ENCODE peak calls at places on chromosomes 4 and X, in five cellular contexts. N is A549, F is K562, M is IMR-90, B is HepG2. J is an unnamed sample.

GRCh38 chrX:70455366-70456202 is 10.9 kb downstream of the DLG3 start:
- DNase-seq in F (no peak), M (no peak), B (no peak), N (no peak), J (peak)

GRCh38 chr4:87525636-87526035 is 3.5 kb downstream of the SPARCL1 start:
- DNase-seq in M (peak), N (no peak), B (no peak), F (no peak), J (no peak)

GRCh38 chrX:70092247-70092646 is 30.0 kb downstream of the OTUD6A start:
- DNase-seq in N (no peak), F (no peak), B (no peak), M (no peak), J (no peak)

GRCh38 chr4:122652379-122652778 is 31.5 kb upstream of the IL21 start:
- DNase-seq in M (peak), N (peak), B (peak), F (peak), J (no peak)

GRCh38 chr4:176210101-176210500 is 14.7 kb upstream of the SPATA4 start:
- DNase-seq in B (no peak), N (no peak), M (no peak), F (no peak), J (no peak)

GRCh38 chrX:152635941-152636340 is 1.8 kb upstream of the GABRQ start:
- DNase-seq in N (peak), B (peak), M (peak), F (peak), J (peak)

GRCh38 chr4:146252941-146253340 is 38.6 kb downstream of the REELD1 start:
- DNase-seq in M (no peak), B (peak), N (no peak), F (no peak), J (no peak)

GRCh38 chr4:13455411-13455810 is 28.7 kb downstream of the RAB28 start:
- DNase-seq in N (no peak), B (no peak), M (peak), F (no peak), J (no peak)

GRCh38 chr4:176274441-176274840 is 5.4 kb upstream of the ASB5 start:
- DNase-seq in B (no peak), N (no peak), F (no peak), M (no peak), J (no peak)

GRCh38 chr4:42655921-42656735 is 777 bp downstream of the ATP8A1 start:
- DNase-seq in N (peak), F (no peak), M (no peak), B (peak), J (no peak)

GRCh38 chr4:42339935-42340406 is 57.3 kb upstream of the SHISA3 start:
- DNase-seq in B (no peak), N (no peak), F (no peak), M (peak), J (no peak)

GRCh38 chr4:105207386-105207785 is 60.7 kb downstream of the TET2 start:
- DNase-seq in B (no peak), F (no peak), M (no peak), N (no peak), J (no peak)

GRCh38 chrX:77442728-77443127 is 4.5 kb upstream of the FGF16 start:
- DNase-seq in M (peak), F (no peak), N (peak), B (peak), J (no peak)

GRCh38 chr4:23844961-23845360 is 44.9 kb downstream of the PPARGC1A start:
- DNase-seq in B (no peak), M (no peak), F (no peak), N (no peak), J (no peak)

GRCh38 chr4:142404191-142404611 is 441.9 kb downstream of the INPP4B start:
- DNase-seq in N (peak), F (no peak), B (no peak), M (peak), J (no peak)

GRCh38 chr4:152728343-152728742 is 48.5 kb upstream of the TMEM154 start:
- DNase-seq in M (no peak), B (no peak), F (no peak), N (no peak), J (no peak)

GRCh38 chrX:112863850-112864249 is 23.2 kb upstream of the AMOT start:
- DNase-seq in M (no peak), N (no peak), B (no peak), F (no peak), J (no peak)

GRCh38 chr4:142818009-142818408 is 28.1 kb downstream of the INPP4B start:
- DNase-seq in N (no peak), F (no peak), B (no peak), M (peak), J (no peak)

GRCh38 chr4:110620352-110621327 is 2.2 kb downstream of the PITX2 start:
- DNase-seq in M (no peak), N (no peak), B (no peak), F (no peak), J (no peak)

GRCh38 chr4:95124906-95125504 is 367.2 kb downstream of the BMPR1B start:
- DNase-seq in B (peak), N (peak), F (peak), M (peak), J (peak)

GRCh38 chrX:119208401-119209057 is 27.6 kb upstream of the PGRMC1 start:
- DNase-seq in M (no peak), N (no peak), F (no peak), B (no peak), J (no peak)

GRCh38 chr4:1987721-1988326 is 20.9 kb downstream of the NELFA start:
- DNase-seq in F (no peak), M (no peak), B (no peak), N (no peak), J (no peak)

GRCh38 chr4:683982-684571 is 4.9 kb downstream of the SLC49A3 start:
- DNase-seq in F (peak), N (no peak), M (peak), B (peak), J (peak)

GRCh38 chr4:7323872-7324650 is 110.7 kb downstream of the PSAPL1 start:
- DNase-seq in M (no peak), N (peak), F (peak), B (peak), J (no peak)

GRCh38 chrX:102658551-102658950 is 7.3 kb downstream of the GPRASP1 start:
- DNase-seq in F (no peak), N (no peak), M (no peak), B (peak), J (no peak)

GRCh38 chr4:16721618-16722291 is 176.7 kb downstream of the LDB2 start:
- DNase-seq in F (peak), M (peak), N (no peak), B (peak), J (no peak)

GRCh38 chr4:33739886-33740285 is 2504.4 kb downstream of the ARAP2 start:
- DNase-seq in F (no peak), N (no peak), M (no peak), B (no peak), J (no peak)

GRCh38 chrX:103792916-103793540 is 16.4 kb downstream of the PLP1 start:
- DNase-seq in N (no peak), F (no peak), M (peak), B (no peak), J (no peak)

GRCh38 chrX:106862972-106863688 is 40.0 kb downstream of the RIPPLY1 start:
- DNase-seq in B (peak), N (peak), F (peak), M (peak), J (peak)

GRCh38 chr4:118941149-118941548 is 52.5 kb downstream of the SYNPO2 start:
- DNase-seq in N (no peak), M (peak), F (no peak), B (peak), J (no peak)

GRCh38 chr4:39114436-39114835 is 52.4 kb downstream of the KLHL5 start:
- DNase-seq in F (no peak), M (peak), B (no peak), N (no peak), J (no peak)

GRCh38 chrX:53190363-53190960 is 34.5 kb downstream of the KDM5C start:
- DNase-seq in B (no peak), F (peak), M (no peak), N (no peak), J (no peak)

GRCh38 chr4:102564399-102564921 is 63.3 kb downstream of the NFKB1 start:
- DNase-seq in B (no peak), F (no peak), M (peak), N (no peak), J (no peak)

DNA sequence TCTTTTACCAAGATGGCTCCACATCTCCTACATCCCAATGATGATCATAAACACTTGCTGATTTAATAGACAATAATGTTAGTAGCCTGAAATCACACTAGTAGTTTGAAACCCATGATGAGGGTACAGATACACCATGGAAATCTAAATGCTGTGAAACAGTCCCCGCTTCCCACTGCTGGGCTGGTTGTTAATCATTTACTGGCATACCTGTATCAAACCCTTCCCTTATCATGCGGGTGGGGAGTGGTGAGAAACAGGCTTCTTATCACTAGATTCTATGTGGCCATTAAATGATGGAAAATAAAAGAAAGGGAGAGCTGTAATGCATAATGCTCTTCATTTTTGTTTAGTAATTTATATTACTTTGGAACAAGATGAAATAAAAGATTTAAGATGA is 21.9 kb downstream of the MAOA start:
- DNase-seq in M (no peak), N (no peak), F (no peak), B (no peak), J (no peak)
- TF ChIP-seq MAFK in M (no peak), N (no peak), F (no peak), B (no peak), J (no peak)

DNA sequence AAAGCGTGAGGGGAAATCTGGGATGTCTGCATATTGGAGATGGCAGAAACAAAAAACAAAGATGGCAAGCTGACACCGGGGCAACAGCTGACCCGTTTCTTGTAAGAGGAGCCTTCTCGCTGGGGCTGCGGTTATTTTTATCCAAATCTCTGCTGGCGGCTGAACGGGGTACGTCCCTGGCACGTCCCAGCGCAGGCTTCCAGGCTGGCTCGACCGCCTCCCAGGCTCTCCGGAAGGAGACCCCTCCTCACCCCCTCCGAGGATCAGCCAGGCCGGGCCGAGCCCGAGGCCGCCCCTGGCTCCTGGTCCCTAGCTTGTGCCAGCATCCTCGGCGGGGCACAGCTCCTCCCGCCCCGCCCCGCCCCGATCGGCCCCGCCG is 380 bp downstream of the SGCB start:
- DNase-seq in F (no peak), N (peak), M (peak), B (no peak), J (peak)
- TF ChIP-seq MAFK in F (no peak), N (no peak), M (no peak), B (no peak), J (no peak)

GRCh38 chr4:10019521-10020051 is 1.7 kb downstream of the SLC2A9 start:
- DNase-seq in B (no peak), F (no peak), N (no peak), M (no peak), J (no peak)

GRCh38 chr4:10020106-10020505 is 1.2 kb downstream of the SLC2A9 start:
- DNase-seq in N (no peak), F (no peak), B (no peak), M (no peak), J (no peak)

GRCh38 chr4:10022346-10023049 is 1.2 kb upstream of the SLC2A9 start:
- DNase-seq in F (no peak), N (no peak), M (no peak), B (no peak), J (no peak)

GRCh38 chr4:10023050-10023419 is 1.7 kb upstream of the SLC2A9 start:
- DNase-seq in N (no peak), F (no peak), M (no peak), B (no peak), J (no peak)

DNA sequence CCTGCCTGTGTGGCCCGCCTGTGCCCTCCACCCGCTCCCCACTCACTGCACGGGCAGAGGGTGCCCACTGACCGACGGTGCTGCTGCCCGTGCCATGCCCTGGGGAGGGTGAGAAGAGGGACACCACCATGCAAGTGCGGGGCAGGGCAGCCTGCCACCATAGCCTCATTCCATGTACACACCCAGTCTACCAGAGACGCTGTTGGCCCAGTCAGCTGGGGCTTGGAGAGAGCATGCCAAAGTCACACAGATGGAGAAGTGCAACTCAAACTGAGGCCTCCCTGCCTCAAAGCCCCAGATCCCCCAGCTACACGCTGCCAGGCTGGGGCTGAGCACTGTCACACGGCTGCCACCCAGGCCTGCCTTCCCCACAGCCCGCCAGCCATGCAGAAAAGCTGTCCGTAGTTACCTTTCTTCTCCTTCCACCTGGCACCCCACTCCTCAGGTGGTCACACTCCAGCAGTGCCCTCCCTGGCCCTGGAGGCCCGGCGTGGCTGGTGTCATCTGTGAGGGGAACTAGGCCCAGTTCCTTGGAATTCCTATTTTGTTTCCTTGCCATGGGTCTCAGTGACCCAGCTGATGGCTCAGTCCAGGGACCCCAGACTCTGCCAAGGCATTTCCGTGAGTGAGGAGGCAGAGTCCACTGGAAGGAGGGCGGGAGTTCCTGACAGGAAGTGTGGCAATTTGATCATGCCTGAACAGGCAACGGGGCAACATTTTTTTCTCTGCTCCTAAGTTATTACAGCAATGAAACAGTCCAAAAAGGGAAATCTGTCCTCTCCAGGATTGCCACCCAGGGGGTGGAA is at the start of gene SLC2A9:
- DNase-seq in N (no peak), B (peak), F (no peak), M (no peak), J (no peak)
- TF ChIP-seq MAFK in N (no peak), B (no peak), F (no peak), M (no peak), J (no peak)

GRCh38 chr4:154626793-154627484 is 14.5 kb upstream of the FGG start:
- DNase-seq in B (peak), N (peak), F (peak), M (peak), J (peak)
- TF ChIP-seq MAFK in B (no peak), N (no peak), F (no peak), M (no peak), J (no peak)

GRCh38 chr4:93448691-93449293 is 379.8 kb upstream of the ATOH1 start:
- DNase-seq in F (no peak), B (no peak), M (no peak), N (no peak), J (no peak)

GRCh38 chr4:93444860-93445259 is 383.7 kb upstream of the ATOH1 start:
- DNase-seq in N (no peak), F (no peak), M (peak), B (no peak), J (no peak)
- TF ChIP-seq MAFK in N (no peak), F (no peak), M (no peak), B (no peak), J (no peak)

GRCh38 chrX:137166591-137166990 is 132.8 kb upstream of the GPR101 start:
- DNase-seq in M (no peak), N (no peak), F (peak), B (no peak), J (peak)
- TF ChIP-seq MAFK in M (no peak), N (no peak), F (no peak), B (no peak), J (no peak)

GRCh38 chr4:80112236-80112635 is 39.2 kb upstream of the ANTXR2 start:
- DNase-seq in B (no peak), N (no peak), M (peak), F (no peak), J (no peak)
- TF ChIP-seq MAFK in B (no peak), N (no peak), M (no peak), F (no peak), J (no peak)

DNA sequence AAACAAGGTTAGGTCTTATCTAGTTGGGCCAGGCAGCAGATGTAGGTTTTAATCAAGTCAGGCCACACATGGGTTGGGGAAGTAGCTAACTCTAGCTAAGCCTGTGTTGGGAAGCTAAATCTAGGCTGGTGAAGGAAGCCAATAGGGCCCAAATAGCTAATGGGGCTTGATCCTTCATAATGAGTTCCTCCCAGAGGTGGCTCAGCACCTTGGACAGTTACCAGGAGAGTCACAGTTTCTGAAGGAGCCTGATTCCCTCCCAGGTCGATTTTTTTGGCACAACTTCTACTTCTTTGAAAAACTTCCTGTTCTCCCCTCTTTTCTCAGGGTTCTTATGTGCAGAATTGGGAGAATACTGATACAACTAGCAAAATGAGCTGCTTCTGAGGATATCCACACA is 242.5 kb upstream of the PRPS2 start:
- DNase-seq in F (no peak), B (no peak), N (no peak), M (peak), J (peak)
- TF ChIP-seq MAFK in F (no peak), B (no peak), N (no peak), M (no peak), J (no peak)

J was measured in H1.